ENCODE peak calls at places on chromosomes 12 and 14, in nine cellular contexts. B, W, F, C, V, A, M, J and S are unnamed samples.

GRCh38 chr14:25658988-25659387 is 609.0 kb upstream of the STXBP6 start:
- DNase-seq in B (no peak), W (no peak), F (no peak), C (no peak), V (no peak), A (no peak), M (no peak), J (no peak), S (no peak)

GRCh38 chr14:58947816-58948440 is 240.5 kb upstream of the DAAM1 start:
- DNase-seq in B (no peak), W (no peak), F (peak; percentile 29), C (no peak), V (no peak), A (no peak), M (peak; percentile 22), J (peak; percentile 18), S (no peak)

GRCh38 chr14:45947785-45948184 is 694.8 kb upstream of the MIS18BP1 start:
- DNase-seq in B (no peak), W (no peak), F (no peak), C (no peak), V (no peak), A (no peak), M (no peak), J (no peak), S (no peak)

GRCh38 chr12:106291342-106291741 is 11.2 kb upstream of the TCP11L2 start:
- DNase-seq in B (no peak), W (no peak), F (no peak), C (no peak), V (no peak), A (no peak), M (no peak), J (peak; percentile 83), S (no peak)

GRCh38 chr12:104411826-104412626 is 44.7 kb upstream of the CHST11 start:
- DNase-seq in B (no peak), W (peak; percentile 40), F (no peak), C (no peak), V (no peak), A (no peak), M (peak; percentile 19), J (peak; percentile 61), S (no peak)

GRCh38 chr12:109054520-109054919 is 2.1 kb downstream of the USP30 start:
- DNase-seq in B (no peak), W (no peak), F (no peak), C (no peak), V (no peak), A (no peak), M (no peak), J (no peak), S (no peak)

GRCh38 chr14:93527076-93527692 is 96.4 kb downstream of the UNC79 start:
- DNase-seq in B (no peak), W (no peak), F (no peak), C (no peak), V (no peak), A (no peak), M (no peak), J (peak; percentile 54), S (peak; percentile 15)

GRCh38 chr14:50475460-50475859 is 56.9 kb downstream of the MAP4K5 start:
- DNase-seq in B (no peak), W (peak; percentile 54), F (no peak), C (no peak), V (no peak), A (no peak), M (peak; percentile 35), J (peak; percentile 69), S (no peak)

GRCh38 chr14:38108681-38109080 is 99.0 kb upstream of the SSTR1 start:
- DNase-seq in B (no peak), W (peak; percentile 96), F (no peak), C (peak; percentile 60), V (no peak), A (no peak), M (no peak), J (no peak), S (peak; percentile 92)

GRCh38 chr12:126784328-126784921 is 1482.5 kb upstream of the TMEM132C start:
- DNase-seq in B (no peak), W (no peak), F (peak; percentile 65), C (peak; percentile 47), V (no peak), A (no peak), M (peak; percentile 66), J (peak; percentile 29), S (peak; percentile 27)

GRCh38 chr14:38389666-38390065 is 133.8 kb upstream of the CLEC14A start:
- DNase-seq in B (no peak), W (peak; percentile 63), F (no peak), C (peak; percentile 53), V (no peak), A (no peak), M (no peak), J (no peak), S (peak; percentile 90)